ENCODE peak calls at places on chromosomes 1 and 21, in eight cellular contexts. N is CD8-positive, alpha-beta T cell; Q is Panc1; G is CD4-positive, alpha-beta T cell; I is MM.1S; U is AG04450; K is K562; J is fibroblast of pulmonary artery. T is an unnamed sample.
A peak's percentile ranks its signal among the peaks of the same experiment; 100 is the strongest.

GRCh38 chr1:195934839-195935557 is 673.2 kb downstream of the KCNT2 start:
- DNase-seq in U (no peak), G (no peak), K (no peak), N (no peak), Q (no peak), I (no peak), J (no peak), T (no peak)

GRCh38 chr1:55868026-55868425 is 652.9 kb upstream of the USP24 start:
- DNase-seq in Q (no peak), K (no peak), I (no peak), U (no peak), N (no peak), J (peak; percentile 20), G (no peak), T (no peak)

GRCh38 chr1:48749068-48749467 is 27.6 kb downstream of the BEND5 start:
- DNase-seq in N (no peak), G (no peak), U (no peak), Q (no peak), J (no peak), I (no peak), K (no peak), T (no peak)

GRCh38 chr21:41674433-41674832 is 92.4 kb downstream of the RIPK4 start:
- DNase-seq in N (no peak), K (no peak), U (no peak), J (no peak), Q (no peak), I (no peak), G (no peak), T (no peak)

GRCh38 chr1:116297495-116298212 is 75.4 kb upstream of the ATP1A1 start:
- DNase-seq in J (no peak), I (no peak), G (no peak), N (no peak), Q (no peak), U (no peak), K (no peak), T (no peak)

GRCh38 chr1:159188375-159188788 is 16.3 kb upstream of the ACKR1 start:
- DNase-seq in K (no peak), N (no peak), Q (no peak), G (no peak), J (peak; percentile 48), U (no peak), I (peak; percentile 28), T (peak; percentile 80)

GRCh38 chr1:220708929-220709801 is 19.0 kb downstream of the C1orf115 start:
- DNase-seq in N (no peak), G (no peak), J (no peak), Q (no peak), I (no peak), K (no peak), U (no peak), T (no peak)

GRCh38 chr1:33161061-33161681 is 20.7 kb downstream of the TRIM62 start:
- DNase-seq in N (no peak), U (no peak), J (peak; percentile 60), K (no peak), G (no peak), I (no peak), Q (no peak), T (no peak)

GRCh38 chr1:111270781-111271463 is 19.7 kb upstream of the CHIA start:
- DNase-seq in K (no peak), J (no peak), I (no peak), N (no peak), Q (no peak), U (no peak), G (no peak), T (peak; percentile 38)

GRCh38 chr1:50582346-50582745 is 159.1 kb upstream of the DMRTA2 start:
- DNase-seq in K (no peak), Q (no peak), U (no peak), I (no peak), N (no peak), G (no peak), J (no peak), T (no peak)

GRCh38 chr1:248055261-248055660 is 8.6 kb downstream of the OR2L3 start:
- DNase-seq in N (no peak), K (no peak), Q (no peak), J (no peak), I (no peak), U (no peak), G (no peak), T (no peak)

GRCh38 chr1:182888736-182889531 is 49.8 kb downstream of the DHX9 start:
- DNase-seq in K (peak; percentile 20), N (no peak), J (peak; percentile 18), G (no peak), U (no peak), I (no peak), Q (no peak), T (no peak)

GRCh38 chr1:156748670-156749428 is 2.6 kb downstream of the HDGF start:
- DNase-seq in G (no peak), U (no peak), J (peak; percentile 68), K (peak; percentile 73), I (no peak), Q (no peak), N (no peak), T (no peak)

GRCh38 chr1:179779645-179780272 is 36.7 kb downstream of the FAM163A start:
- DNase-seq in J (peak; percentile 74), Q (no peak), U (no peak), G (no peak), K (no peak), N (no peak), I (no peak), T (no peak)

GRCh38 chr1:187509091-187509490 is 680.3 kb downstream of the PLA2G4A start:
- DNase-seq in U (no peak), N (no peak), I (no peak), G (no peak), J (peak; percentile 17), Q (no peak), K (no peak), T (no peak)

DNA sequence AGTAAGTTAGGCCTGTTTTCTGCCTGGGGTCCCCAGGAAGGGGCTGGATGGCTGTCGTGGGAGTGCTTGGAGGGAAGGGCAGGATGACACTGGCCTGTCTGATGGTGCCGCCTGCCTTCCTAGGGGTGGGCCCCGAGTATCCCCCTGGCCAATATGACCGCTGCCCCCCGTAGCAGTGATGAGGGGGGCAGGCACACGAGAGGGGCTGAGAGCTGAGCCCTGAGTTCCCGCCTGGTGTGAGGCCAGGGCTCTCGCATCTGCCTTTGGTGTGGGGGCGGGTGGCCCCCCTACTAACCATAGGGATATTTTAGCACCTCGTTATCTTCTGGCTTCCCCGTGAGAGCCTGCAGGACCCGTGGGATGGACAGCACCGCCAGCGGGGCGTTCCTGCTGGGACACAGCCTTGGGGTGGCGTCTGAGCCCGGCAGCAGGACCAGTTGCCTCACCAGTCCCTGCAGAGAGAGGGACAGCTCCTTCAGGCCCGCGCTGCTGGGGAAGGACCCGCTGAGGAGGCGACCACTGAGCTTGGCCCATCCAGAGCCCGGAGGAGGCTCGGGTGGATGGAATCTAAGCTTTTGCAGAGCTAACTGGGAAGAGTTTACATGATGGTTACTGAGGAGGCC is 10.4 kb downstream of the KRTAP10-1 start:
- DNase-seq in Q (no peak), J (no peak), N (no peak), U (no peak), G (no peak), K (no peak), I (no peak), T (peak; percentile 35)
- TF ChIP-seq CTCF in Q (no peak), J (no peak), N (no peak), U (no peak), G (no peak), K (no peak), I (no peak), T (no peak)

DNA sequence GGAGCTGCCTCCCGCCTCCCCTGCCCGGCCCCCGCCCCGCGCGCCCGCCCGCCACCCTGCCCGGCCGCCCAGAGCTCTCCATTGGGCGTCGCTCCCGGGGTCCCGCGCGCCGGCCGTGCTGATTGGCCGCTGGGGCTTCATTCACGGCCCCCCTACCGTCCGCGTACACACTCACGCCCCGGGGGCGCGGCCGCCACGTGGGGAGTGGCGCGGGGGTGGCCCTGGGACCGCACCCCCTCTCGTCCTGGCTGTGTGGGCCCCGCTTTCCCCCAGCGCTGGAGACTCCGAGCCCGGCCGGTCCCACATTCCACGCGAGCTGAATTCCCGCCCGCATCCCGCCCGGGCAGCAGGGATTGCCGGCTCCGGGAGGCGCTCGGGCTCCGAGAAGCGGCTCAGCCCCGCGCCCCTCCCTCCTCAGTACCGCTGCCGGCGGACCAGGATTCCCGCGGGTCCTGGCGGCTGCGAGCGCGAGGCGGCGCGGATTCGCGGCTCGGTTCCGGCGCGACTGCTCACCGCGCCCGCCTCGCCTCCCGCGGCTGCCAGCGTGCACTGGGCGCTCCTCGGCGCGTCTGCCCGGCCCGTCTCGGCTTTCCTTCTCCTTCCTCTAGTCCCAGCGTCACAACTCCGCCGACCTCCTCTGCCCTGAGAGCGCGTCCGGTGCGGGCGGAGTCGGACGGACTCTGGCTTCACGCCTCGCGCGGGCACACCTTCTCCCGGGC is 450 bp upstream of the POU3F1 start:
- DNase-seq in N (peak; percentile 80), K (peak; percentile 90), Q (no peak), I (peak; percentile 88), U (no peak), J (peak; percentile 71), G (peak; percentile 72), T (peak; percentile 92)
- TF ChIP-seq CTCF in N (no peak), K (no peak), Q (no peak), I (no peak), U (no peak), J (no peak), G (no peak), T (no peak)

DNA sequence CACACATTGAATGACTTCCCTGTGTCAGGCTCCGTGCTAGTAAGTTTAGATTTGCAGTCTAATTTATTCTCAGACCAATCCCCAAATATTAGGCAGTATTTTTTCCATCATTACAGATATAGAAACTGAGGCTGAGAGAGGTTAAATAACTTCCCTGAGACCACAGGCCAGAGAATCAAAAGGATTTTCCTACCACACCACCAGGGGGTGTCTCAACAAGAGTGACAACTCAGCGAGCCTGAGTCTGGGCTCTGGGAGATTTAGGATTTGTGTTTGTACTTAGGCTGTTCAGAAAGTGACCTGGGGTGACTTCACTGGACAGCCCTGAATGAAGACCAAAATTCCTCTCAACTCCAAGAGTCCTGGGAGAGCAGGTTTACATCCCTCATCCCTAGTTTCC is 13.3 kb upstream of the LCE5A start:
- DNase-seq in I (peak; percentile 37), K (peak; percentile 22), U (no peak), J (peak; percentile 3), N (no peak), G (no peak), Q (no peak), T (no peak)
- TF ChIP-seq CTCF in I (peak; percentile 57), K (peak; percentile 40), U (no peak), J (peak; percentile 32), N (no peak), G (no peak), Q (peak; percentile 58), T (no peak)

GRCh38 chr1:22728751-22729399 is 18.2 kb downstream of the EPHB2 start:
- DNase-seq in I (no peak), J (no peak), U (no peak), G (no peak), K (no peak), Q (no peak), N (no peak), T (no peak)

GRCh38 chr1:22729921-22730320 is 19.3 kb downstream of the EPHB2 start:
- DNase-seq in K (no peak), N (no peak), G (no peak), Q (no peak), J (no peak), U (no peak), I (no peak), T (no peak)

GRCh38 chr1:22729400-22729773 is 18.7 kb downstream of the EPHB2 start:
- DNase-seq in U (no peak), K (no peak), G (no peak), Q (no peak), J (no peak), N (no peak), I (no peak), T (no peak)

GRCh38 chr1:22733643-22734042 is 23.0 kb downstream of the EPHB2 start:
- DNase-seq in N (no peak), G (no peak), I (no peak), J (no peak), Q (no peak), U (no peak), K (no peak), T (no peak)

GRCh38 chr1:22731924-22732522 is 21.4 kb downstream of the EPHB2 start:
- DNase-seq in N (no peak), Q (no peak), J (peak; percentile 64), U (no peak), G (no peak), K (peak; percentile 56), I (peak; percentile 21), T (peak; percentile 47)
- TF ChIP-seq CTCF in N (no peak), Q (peak; percentile 75), J (peak; percentile 74), U (peak; percentile 57), G (no peak), K (peak; percentile 64), I (peak; percentile 32), T (no peak)

T was measured in GM13976.